ENCODE peak calls at places on chromosomes 6 and 20, in five cellular contexts. L is suprapubic skin, D is GM23338, A is stomach, B is testis. V is an unnamed sample.

GRCh38 chr6:25359191-25359861 is 80.2 kb downstream of the CARMIL1 start:
- DNase-seq in L (no peak), D (peak), A (no peak), B (no peak), V (peak)

GRCh38 chr6:31763617-31763940 is 1.1 kb downstream of the SAPCD1 start:
- DNase-seq in L (no peak), D (peak), A (no peak), B (no peak), V (no peak)

GRCh38 chr6:135021310-135022049 is 33.1 kb downstream of the HBS1L start:
- DNase-seq in L (no peak), D (no peak), A (no peak), B (no peak), V (no peak)

GRCh38 chr6:93337772-93338394 is 81.5 kb downstream of the EPHA7 start:
- DNase-seq in L (no peak), D (peak), A (no peak), B (no peak), V (no peak)

GRCh38 chr6:31152776-31153175 is 4.8 kb downstream of the CCHCR1 start:
- DNase-seq in L (no peak), D (no peak), A (no peak), B (no peak), V (no peak)

GRCh38 chr6:12577124-12577845 is 139.3 kb upstream of the PHACTR1 start:
- DNase-seq in L (no peak), D (no peak), A (no peak), B (no peak), V (no peak)

GRCh38 chr20:25389381-25389857 is 1.2 kb downstream of the ABHD12 start:
- DNase-seq in L (no peak), D (peak), A (no peak), B (no peak), V (no peak)

GRCh38 chr6:34020278-34020677 is 125.6 kb downstream of the GRM4 start:
- DNase-seq in L (no peak), D (no peak), A (no peak), B (no peak), V (no peak)

DNA sequence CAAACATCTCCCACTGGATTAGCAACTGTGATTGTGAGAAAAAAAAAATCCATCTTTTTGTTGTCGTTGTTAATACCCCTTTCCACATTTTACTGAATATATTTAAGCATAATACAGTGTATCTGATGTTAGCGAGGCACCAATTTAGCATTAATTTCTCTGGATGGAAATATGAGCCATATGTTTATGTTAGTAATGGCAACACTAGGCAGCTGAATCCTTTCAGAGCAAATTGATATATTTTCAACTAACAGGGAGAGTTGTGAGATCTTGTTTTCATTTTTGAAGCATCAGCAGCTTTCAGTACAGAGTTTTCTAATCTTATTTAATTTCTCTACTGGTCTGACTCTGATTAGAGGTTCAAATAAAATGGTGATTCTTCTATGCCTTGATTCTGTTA is 84.8 kb upstream of the HDAC2 start:
- DNase-seq in L (no peak), D (no peak), A (no peak), B (no peak), V (no peak)
- TF ChIP-seq CTCF in L (no peak), D (no peak), A (no peak), B (no peak), V (no peak)

GRCh38 chr20:22576733-22577514 is 7.4 kb downstream of the FOXA2 start:
- DNase-seq in L (no peak), D (no peak), A (no peak), B (no peak), V (no peak)
- H3K4me3 ChIP-seq in L (no peak), D (peak), A (peak), B (no peak), V (no peak)

DNA sequence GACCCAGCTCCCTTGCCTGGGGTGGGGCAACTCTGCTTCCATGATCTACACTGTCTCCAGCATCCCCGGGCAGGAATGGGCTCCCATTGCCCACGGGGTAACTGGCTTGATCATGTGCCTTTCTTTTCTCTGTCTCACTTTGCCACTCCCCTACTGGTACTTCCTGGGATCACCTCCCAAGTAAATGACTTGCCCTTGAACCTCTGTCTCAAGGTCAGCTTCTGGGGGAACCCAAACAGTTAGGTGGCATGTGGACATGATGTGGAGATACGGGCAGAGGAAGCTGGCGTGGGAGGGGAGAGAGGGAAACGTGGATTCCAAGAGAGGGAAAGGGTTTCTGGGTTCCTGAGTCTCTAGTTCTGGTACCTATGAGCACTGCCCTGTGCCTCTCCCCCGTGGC is 63.8 kb upstream of the RALY start:
- DNase-seq in L (no peak), D (peak), A (no peak), B (no peak), V (no peak)
- TF ChIP-seq CTCF in L (no peak), D (no peak), A (no peak), B (no peak), V (no peak)

GRCh38 chr6:152982768-152983636 is at the start of gene FBXO5:
- DNase-seq in L (peak), D (peak), A (peak), B (peak), V (peak)

GRCh38 chr6:152980656-152981055 is 2.2 kb downstream of the FBXO5 start:
- DNase-seq in L (no peak), D (no peak), A (no peak), B (no peak), V (no peak)

GRCh38 chr6:152981989-152982767 is 663 bp downstream of the FBXO5 start:
- DNase-seq in L (peak), D (peak), A (no peak), B (no peak), V (peak)

GRCh38 chr6:152979116-152979515 is 3.7 kb downstream of the FBXO5 start:
- DNase-seq in L (no peak), D (no peak), A (no peak), B (no peak), V (no peak)

GRCh38 chr6:152981219-152981618 is 1.6 kb downstream of the FBXO5 start:
- DNase-seq in L (no peak), D (no peak), A (no peak), B (no peak), V (no peak)
- H3K4me3 ChIP-seq in L (no peak), D (peak), A (no peak), B (no peak), V (no peak)

DNA sequence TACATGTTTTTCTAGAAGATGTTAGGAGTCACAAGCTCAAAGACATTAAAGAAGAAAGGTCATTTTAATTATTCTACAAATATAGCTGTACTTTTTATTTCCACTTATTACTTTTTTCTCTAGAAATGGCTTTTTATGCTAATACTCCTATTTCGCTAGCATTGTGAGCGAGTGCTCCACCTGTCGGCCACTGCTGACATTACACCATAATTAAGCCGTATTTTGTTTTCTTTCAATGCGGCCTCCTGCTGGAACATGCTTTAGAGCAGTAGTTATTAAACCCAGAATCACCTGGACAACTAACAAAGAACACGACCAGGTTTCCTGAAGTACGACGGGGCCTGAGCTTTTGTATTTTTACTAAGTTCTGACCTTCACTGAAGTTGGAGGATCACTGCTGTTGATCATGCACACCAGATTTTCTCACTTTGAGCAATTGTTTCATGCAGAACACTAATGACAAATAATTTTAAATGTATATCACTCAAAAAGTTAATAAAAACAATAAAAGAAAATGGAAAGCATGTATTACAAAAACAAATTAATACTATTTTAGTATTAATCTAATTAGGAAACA is 74.1 kb upstream of the PAK5 start:
- DNase-seq in L (no peak), D (peak), A (peak), B (peak), V (peak)
- TF ChIP-seq CTCF in L (peak), D (peak), A (peak), B (peak), V (peak)

DNA sequence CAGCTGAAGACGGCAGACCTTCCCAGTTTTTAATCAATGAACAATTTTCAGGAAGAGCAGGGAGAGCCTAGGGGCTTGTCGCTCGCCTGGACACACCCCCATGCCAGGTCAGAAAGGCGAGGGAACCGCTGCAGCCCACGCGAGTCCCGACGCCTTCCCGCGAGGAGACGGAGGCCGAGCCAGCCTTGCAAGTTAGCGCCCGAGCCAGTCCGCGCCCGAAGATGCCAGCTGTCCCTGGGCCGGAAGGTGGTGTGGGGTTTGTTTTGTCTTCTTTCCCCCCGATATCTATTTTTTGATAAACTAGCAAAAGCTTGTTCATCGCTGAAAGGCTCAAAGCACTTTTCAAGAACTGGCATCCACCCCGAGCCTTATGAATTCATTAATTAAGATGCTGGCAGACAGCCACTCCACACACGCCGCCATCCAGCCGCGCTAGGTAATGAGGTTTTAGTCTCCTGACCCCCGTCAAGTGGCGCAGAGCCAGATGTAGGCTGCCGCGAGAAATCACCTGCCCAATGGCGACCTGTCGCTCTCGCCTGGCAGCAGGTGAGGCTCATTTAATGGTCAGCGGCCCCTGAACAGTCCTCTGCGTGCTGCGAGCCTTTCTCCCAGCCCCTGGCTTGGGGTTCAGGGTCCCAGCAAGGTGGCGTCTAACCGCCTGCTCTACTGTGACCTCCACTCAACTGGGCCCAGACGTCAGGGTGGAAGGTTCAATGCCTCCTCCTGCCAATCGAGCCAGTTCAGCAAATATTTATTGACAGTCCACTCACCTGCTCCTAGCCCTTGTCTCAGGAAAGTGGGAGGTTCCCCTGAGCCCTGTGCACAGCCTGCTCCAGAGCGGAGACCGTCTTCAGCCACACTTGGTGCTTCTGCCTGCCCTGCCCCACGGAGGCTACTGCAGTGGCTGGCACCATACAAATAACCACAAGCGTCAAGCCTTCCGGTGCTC is 6.4 kb downstream of the CCDC167 start:
- DNase-seq in L (no peak), D (peak), A (peak), B (no peak), V (no peak)
- H3K4me3 ChIP-seq in L (no peak), D (no peak), A (no peak), B (no peak), V (no peak)

DNA sequence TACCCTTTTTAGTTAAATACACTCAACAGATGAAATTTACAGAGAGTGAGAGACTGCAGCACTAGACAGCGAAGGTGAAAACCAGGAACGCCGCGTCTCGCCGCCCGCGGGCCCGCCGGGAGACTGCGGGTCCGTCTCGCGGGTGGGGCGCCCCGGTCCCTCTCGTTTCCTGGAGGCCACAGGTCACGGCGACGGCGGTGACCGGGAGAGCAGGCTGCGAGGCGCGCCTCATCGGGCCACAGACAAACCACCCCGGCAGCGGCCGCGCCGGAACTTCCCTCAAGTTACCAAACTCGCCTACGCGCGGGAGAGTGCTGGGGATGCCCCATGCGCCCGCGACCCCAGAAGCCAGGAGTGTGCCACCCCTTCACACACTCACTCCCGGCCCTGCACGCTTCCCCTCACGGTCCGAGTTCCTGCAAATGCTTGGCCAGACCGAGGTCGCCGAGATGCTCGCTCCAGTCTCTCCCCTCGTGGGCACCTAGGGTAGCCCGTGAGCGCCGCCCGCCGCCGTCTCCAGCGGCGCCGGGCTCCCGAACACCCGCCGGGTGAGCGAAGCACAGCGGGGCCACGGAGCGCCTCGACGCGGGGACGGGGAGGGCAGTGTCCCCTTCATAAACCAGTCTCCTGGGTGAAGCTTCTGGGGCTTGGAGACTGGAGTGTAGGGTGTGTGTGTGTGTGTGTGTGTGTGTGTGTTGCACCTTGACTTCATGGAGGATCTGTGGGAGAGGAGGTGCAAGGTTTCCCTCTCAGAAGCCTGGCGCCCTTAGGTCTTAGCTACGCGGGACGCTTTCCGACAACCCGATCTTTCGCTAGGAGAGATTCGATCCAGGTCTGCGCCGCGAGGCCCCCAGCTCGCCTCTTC is 1.4 kb downstream of the BACH2 start:
- DNase-seq in L (peak), D (peak), A (peak), B (peak), V (peak)
- TF ChIP-seq CTCF in L (no peak), D (no peak), A (peak), B (no peak), V (peak)

DNA sequence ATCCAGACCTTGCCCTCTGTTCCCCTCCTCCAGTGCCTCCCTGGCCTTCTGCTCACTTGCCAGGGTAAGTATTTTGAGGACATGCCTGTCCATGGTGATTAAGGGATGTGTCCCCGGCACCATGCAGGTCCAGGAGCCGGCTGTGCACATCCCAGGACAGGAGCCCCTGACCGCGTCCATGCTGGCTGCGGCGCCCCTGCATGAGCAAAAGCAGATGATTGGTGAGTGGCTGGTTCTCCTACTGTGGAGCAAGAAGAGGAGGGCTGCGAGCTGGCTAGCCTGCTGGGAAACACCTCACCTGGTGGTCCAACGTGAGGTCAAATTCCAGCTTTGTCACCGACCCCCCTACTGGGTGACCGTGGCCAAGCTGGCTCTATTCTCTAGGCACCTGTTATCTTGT is 23.7 kb downstream of the TOMM34 start:
- DNase-seq in L (no peak), D (no peak), A (no peak), B (no peak), V (no peak)
- H3K4me3 ChIP-seq in L (no peak), D (no peak), A (no peak), B (no peak), V (no peak)

V was measured in thyroid gland.